ENCODE peak calls at places on chromosomes 2 and 18, in six cellular contexts. One of them, this sample, is unnamed.

GRCh38 chr18:34386803-34387202 is 162.1 kb upstream of the NOL4 start:
- DNase-seq in HL-60: no peak
- DNase-seq in K562: no peak
- DNase-seq in HepG2: no peak
- DNase-seq in H1: no peak
- DNase-seq in GM12878: no peak
- DNase-seq in this sample: no peak

GRCh38 chr2:130759906-130760753 is 4.8 kb downstream of the AMER3 start:
- DNase-seq in H1: no peak
- DNase-seq in HepG2: no peak
- DNase-seq in GM12878: no peak
- DNase-seq in K562: no peak
- DNase-seq in HL-60: no peak
- DNase-seq in this sample: peak

GRCh38 chr2:61175036-61175435 is 13.0 kb downstream of the C2orf74 start:
- DNase-seq in HepG2: no peak
- DNase-seq in GM12878: no peak
- DNase-seq in K562: no peak
- DNase-seq in HL-60: no peak
- DNase-seq in H1: no peak
- DNase-seq in this sample: no peak

GRCh38 chr2:122960727-122961641 is 1064.1 kb upstream of the CNTNAP5 start:
- DNase-seq in K562: no peak
- DNase-seq in HL-60: no peak
- DNase-seq in H1: no peak
- DNase-seq in GM12878: no peak
- DNase-seq in HepG2: no peak
- DNase-seq in this sample: no peak

GRCh38 chr2:54589340-54590215 is 133.5 kb downstream of the SPTBN1 start:
- DNase-seq in GM12878: no peak
- DNase-seq in HL-60: peak
- DNase-seq in H1: no peak
- DNase-seq in HepG2: peak
- DNase-seq in K562: peak
- DNase-seq in this sample: peak

GRCh38 chr18:8153887-8154583 is 455.2 kb upstream of the RAB12 start:
- DNase-seq in GM12878: no peak
- DNase-seq in HL-60: no peak
- DNase-seq in K562: no peak
- DNase-seq in H1: no peak
- DNase-seq in HepG2: no peak
- DNase-seq in this sample: no peak

GRCh38 chr2:43356774-43357173 is 130.4 kb upstream of the ZFP36L2 start:
- DNase-seq in HL-60: no peak
- DNase-seq in GM12878: no peak
- DNase-seq in K562: no peak
- DNase-seq in H1: no peak
- DNase-seq in HepG2: no peak
- DNase-seq in this sample: no peak

GRCh38 chr2:85435986-85436835 is 17.7 kb downstream of the SH2D6 start:
- DNase-seq in GM12878: no peak
- DNase-seq in HepG2: no peak
- DNase-seq in HL-60: no peak
- DNase-seq in H1: no peak
- DNase-seq in K562: peak
- DNase-seq in this sample: no peak

GRCh38 chr18:32160547-32160946 is 29.3 kb upstream of the MEP1B start:
- DNase-seq in HepG2: peak
- DNase-seq in HL-60: no peak
- DNase-seq in GM12878: no peak
- DNase-seq in K562: no peak
- DNase-seq in H1: no peak
- DNase-seq in this sample: no peak

GRCh38 chr2:207719008-207719407 is 7.6 kb downstream of the CCNYL1 start:
- DNase-seq in GM12878: no peak
- DNase-seq in H1: no peak
- DNase-seq in K562: no peak
- DNase-seq in HL-60: no peak
- DNase-seq in HepG2: no peak
- DNase-seq in this sample: no peak

GRCh38 chr2:218899147-218899546 is 18.5 kb downstream of the WNT10A start:
- DNase-seq in HepG2: no peak
- DNase-seq in HL-60: no peak
- DNase-seq in H1: no peak
- DNase-seq in GM12878: no peak
- DNase-seq in K562: no peak
- DNase-seq in this sample: no peak

GRCh38 chr18:13362051-13362450 is 143.5 kb downstream of the LDLRAD4 start:
- DNase-seq in K562: no peak
- DNase-seq in GM12878: no peak
- DNase-seq in H1: no peak
- DNase-seq in HL-60: no peak
- DNase-seq in HepG2: no peak
- DNase-seq in this sample: no peak

GRCh38 chr2:99707592-99707991 is 217.8 kb upstream of the REV1 start:
- DNase-seq in K562: no peak
- DNase-seq in GM12878: no peak
- DNase-seq in H1: no peak
- DNase-seq in HepG2: no peak
- DNase-seq in HL-60: no peak
- DNase-seq in this sample: no peak

GRCh38 chr2:134254836-134255235 is 964 bp downstream of the MGAT5 start:
- DNase-seq in HL-60: no peak
- DNase-seq in H1: no peak
- DNase-seq in GM12878: no peak
- DNase-seq in K562: no peak
- DNase-seq in HepG2: no peak
- DNase-seq in this sample: no peak

GRCh38 chr2:37344453-37345361 is at the start of gene QPCT:
- DNase-seq in HL-60: no peak
- DNase-seq in HepG2: no peak
- DNase-seq in H1: no peak
- DNase-seq in K562: peak
- DNase-seq in GM12878: no peak
- DNase-seq in this sample: peak

GRCh38 chr2:135985826-135986393 is 484 bp upstream of the DARS1 start:
- DNase-seq in HL-60: peak
- DNase-seq in H1: no peak
- DNase-seq in K562: no peak
- DNase-seq in GM12878: peak
- DNase-seq in HepG2: no peak
- DNase-seq in this sample: no peak

GRCh38 chr2:47031909-47032668 is 116.5 kb upstream of the MCFD2 start:
- DNase-seq in K562: no peak
- DNase-seq in HL-60: no peak
- DNase-seq in H1: no peak
- DNase-seq in HepG2: no peak
- DNase-seq in GM12878: no peak
- DNase-seq in this sample: no peak

GRCh38 chr2:23713352-23713751 is 213.6 kb downstream of the ATAD2B start:
- DNase-seq in HL-60: peak
- DNase-seq in GM12878: no peak
- DNase-seq in H1: no peak
- DNase-seq in K562: no peak
- DNase-seq in HepG2: no peak
- DNase-seq in this sample: no peak

GRCh38 chr2:173886613-173887012 is 78.6 kb downstream of the SP3 start:
- DNase-seq in HL-60: no peak
- DNase-seq in HepG2: no peak
- DNase-seq in GM12878: no peak
- DNase-seq in H1: no peak
- DNase-seq in K562: no peak
- DNase-seq in this sample: no peak

GRCh38 chr2:173880561-173880960 is 84.6 kb downstream of the SP3 start:
- DNase-seq in HL-60: no peak
- DNase-seq in GM12878: no peak
- DNase-seq in H1: no peak
- DNase-seq in HepG2: no peak
- DNase-seq in K562: no peak
- DNase-seq in this sample: no peak

GRCh38 chr2:173881466-173881865 is 83.7 kb downstream of the SP3 start:
- DNase-seq in H1: no peak
- DNase-seq in HepG2: no peak
- DNase-seq in HL-60: peak
- DNase-seq in GM12878: no peak
- DNase-seq in K562: peak
- DNase-seq in this sample: peak

GRCh38 chr2:173881886-173882285 is 83.3 kb downstream of the SP3 start:
- DNase-seq in K562: no peak
- DNase-seq in HL-60: no peak
- DNase-seq in HepG2: no peak
- DNase-seq in GM12878: no peak
- DNase-seq in H1: no peak
- DNase-seq in this sample: no peak

GRCh38 chr2:173884403-173884802 is 80.8 kb downstream of the SP3 start:
- DNase-seq in GM12878: no peak
- DNase-seq in HepG2: peak
- DNase-seq in H1: no peak
- DNase-seq in HL-60: no peak
- DNase-seq in K562: peak
- DNase-seq in this sample: peak
- TF ChIP-seq GABPA in GM12878: no peak
- TF ChIP-seq GABPA in HepG2: no peak
- TF ChIP-seq GABPA in H1: no peak
- TF ChIP-seq GABPA in HL-60: no peak
- TF ChIP-seq GABPA in K562: no peak
- TF ChIP-seq GABPA in this sample: no peak

GRCh38 chr2:28002181-28002580 is 111.7 kb downstream of the BABAM2 start:
- DNase-seq in K562: no peak
- DNase-seq in H1: no peak
- DNase-seq in HepG2: no peak
- DNase-seq in HL-60: no peak
- DNase-seq in GM12878: no peak
- DNase-seq in this sample: no peak

GRCh38 chr2:28000287-28000686 is 109.8 kb downstream of the BABAM2 start:
- DNase-seq in GM12878: no peak
- DNase-seq in K562: no peak
- DNase-seq in H1: no peak
- DNase-seq in HepG2: no peak
- DNase-seq in HL-60: no peak
- DNase-seq in this sample: no peak

GRCh38 chr2:28009732-28010131 is 119.2 kb downstream of the BABAM2 start:
- DNase-seq in H1: no peak
- DNase-seq in HepG2: no peak
- DNase-seq in K562: no peak
- DNase-seq in GM12878: no peak
- DNase-seq in HL-60: no peak
- DNase-seq in this sample: peak

DNA sequence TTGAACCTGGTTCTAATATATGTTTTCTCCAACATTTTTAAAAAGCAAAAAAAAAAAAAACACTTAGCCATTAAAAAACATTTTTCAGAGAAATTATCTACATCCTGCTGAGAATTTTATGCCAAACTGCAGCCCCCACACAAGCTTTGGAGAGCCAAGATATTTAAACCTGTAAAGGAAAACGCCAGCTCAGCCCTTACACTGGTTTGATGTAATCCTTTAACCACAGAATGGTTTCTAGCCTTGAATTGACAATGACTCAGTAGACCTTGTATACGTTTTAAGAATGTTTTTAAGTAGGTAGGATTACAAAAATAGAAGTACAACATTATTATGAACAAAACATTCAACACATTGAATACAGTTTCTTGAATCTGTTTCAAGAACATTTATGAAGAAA is 113.6 kb downstream of the BABAM2 start:
- DNase-seq in HepG2: no peak
- DNase-seq in HL-60: no peak
- DNase-seq in GM12878: no peak
- DNase-seq in K562: no peak
- DNase-seq in H1: no peak
- DNase-seq in this sample: no peak
- TF ChIP-seq GABPA in HepG2: no peak
- TF ChIP-seq GABPA in HL-60: no peak
- TF ChIP-seq GABPA in GM12878: no peak
- TF ChIP-seq GABPA in K562: no peak
- TF ChIP-seq GABPA in H1: no peak
- TF ChIP-seq GABPA in this sample: no peak

GRCh38 chr2:239765076-239765845 is 259.9 kb downstream of the NDUFA10 start:
- DNase-seq in HepG2: no peak
- DNase-seq in HL-60: no peak
- DNase-seq in H1: no peak
- DNase-seq in K562: no peak
- DNase-seq in GM12878: no peak
- DNase-seq in this sample: no peak

GRCh38 chr2:239762106-239762505 is 263.0 kb downstream of the NDUFA10 start:
- DNase-seq in K562: no peak
- DNase-seq in HL-60: no peak
- DNase-seq in GM12878: no peak
- DNase-seq in HepG2: no peak
- DNase-seq in H1: no peak
- DNase-seq in this sample: no peak

GRCh38 chr2:239760596-239760995 is 264.5 kb downstream of the NDUFA10 start:
- DNase-seq in K562: no peak
- DNase-seq in GM12878: no peak
- DNase-seq in HepG2: no peak
- DNase-seq in HL-60: no peak
- DNase-seq in H1: no peak
- DNase-seq in this sample: no peak

GRCh38 chr2:239763433-239764097 is 261.6 kb downstream of the NDUFA10 start:
- DNase-seq in HL-60: no peak
- DNase-seq in GM12878: no peak
- DNase-seq in H1: no peak
- DNase-seq in HepG2: no peak
- DNase-seq in K562: no peak
- DNase-seq in this sample: no peak

GRCh38 chr2:239762742-239763269 is 262.3 kb downstream of the NDUFA10 start:
- DNase-seq in HepG2: no peak
- DNase-seq in GM12878: no peak
- DNase-seq in HL-60: no peak
- DNase-seq in H1: no peak
- DNase-seq in K562: no peak
- DNase-seq in this sample: no peak
- TF ChIP-seq GABPA in HepG2: no peak
- TF ChIP-seq GABPA in GM12878: no peak
- TF ChIP-seq GABPA in HL-60: no peak
- TF ChIP-seq GABPA in H1: no peak
- TF ChIP-seq GABPA in K562: no peak
- TF ChIP-seq GABPA in this sample: no peak

DNA sequence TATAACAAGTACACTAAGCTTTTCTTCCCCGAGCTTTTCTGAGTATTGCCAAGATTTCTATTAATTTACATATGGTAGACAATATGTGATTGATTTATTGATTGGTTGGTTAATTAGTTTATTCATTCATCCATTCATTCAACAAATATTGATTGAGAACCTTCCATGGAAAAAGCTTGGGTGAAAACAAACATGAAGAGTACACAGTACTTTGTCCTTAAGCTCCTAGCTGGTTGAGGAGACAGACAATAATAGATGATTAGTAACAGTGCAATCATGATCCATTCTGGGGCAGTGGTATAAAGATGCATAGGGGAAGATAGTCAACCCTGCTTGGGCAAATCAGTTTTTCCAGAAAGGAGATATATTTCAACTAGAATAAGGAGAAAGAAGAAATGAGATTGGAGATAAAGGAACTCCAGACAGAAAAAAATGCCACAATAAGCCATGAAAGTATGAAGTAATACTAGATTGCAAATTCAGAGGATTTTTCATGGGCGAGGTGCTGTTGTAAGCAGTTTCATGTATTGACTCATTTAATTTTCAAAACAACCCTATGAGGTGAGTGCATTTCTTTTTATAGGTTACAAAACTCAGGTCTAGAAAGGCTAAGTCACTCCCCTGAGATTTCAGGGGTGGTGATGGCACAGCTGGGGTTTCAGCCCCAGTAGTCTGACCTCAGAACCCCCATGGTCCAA is 129.5 kb downstream of the RND3 start:
- DNase-seq in H1: no peak
- DNase-seq in HepG2: no peak
- DNase-seq in HL-60: no peak
- DNase-seq in K562: no peak
- DNase-seq in GM12878: peak
- DNase-seq in this sample: no peak
- TF ChIP-seq GABPA in H1: no peak
- TF ChIP-seq GABPA in HepG2: no peak
- TF ChIP-seq GABPA in HL-60: no peak
- TF ChIP-seq GABPA in K562: no peak
- TF ChIP-seq GABPA in GM12878: peak
- TF ChIP-seq GABPA in this sample: no peak

This sample was measured in SK-N-SH.